ENCODE peak calls at places on chromosomes 6 and 20, in five cellular contexts. One of them, this sample, is unnamed. For H3K36me3, the result is how much of the 10 kb centered on the place peaks cover.

GRCh38 chr20:36573798-36574277 is 441 bp downstream of the TGIF2 start:
- DNase-seq in hepatocyte: no peak
- DNase-seq in cardiac muscle cell: no peak
- DNase-seq in CD8-positive, alpha-beta T cell: peak
- DNase-seq in endothelial cell of umbilical vein: peak
- DNase-seq in this sample: peak

GRCh38 chr6:65072500-65072899 is 634.5 kb downstream of the EYS start:
- DNase-seq in hepatocyte: no peak
- DNase-seq in cardiac muscle cell: no peak
- DNase-seq in CD8-positive, alpha-beta T cell: no peak
- DNase-seq in endothelial cell of umbilical vein: no peak
- DNase-seq in this sample: no peak

GRCh38 chr6:88780714-88781389 is 182.6 kb downstream of the RNGTT start:
- DNase-seq in hepatocyte: peak
- DNase-seq in cardiac muscle cell: peak
- DNase-seq in CD8-positive, alpha-beta T cell: peak
- DNase-seq in endothelial cell of umbilical vein: peak
- DNase-seq in this sample: peak

GRCh38 chr6:130975325-130975724 is 87.7 kb downstream of the EPB41L2 start:
- DNase-seq in hepatocyte: no peak
- DNase-seq in cardiac muscle cell: no peak
- DNase-seq in CD8-positive, alpha-beta T cell: no peak
- DNase-seq in endothelial cell of umbilical vein: no peak
- DNase-seq in this sample: no peak

GRCh38 chr6:36493859-36494258 is 51.1 kb downstream of the KCTD20 start:
- DNase-seq in hepatocyte: no peak
- DNase-seq in cardiac muscle cell: no peak
- DNase-seq in CD8-positive, alpha-beta T cell: no peak
- DNase-seq in endothelial cell of umbilical vein: no peak
- DNase-seq in this sample: no peak

GRCh38 chr6:51541847-51542246 is 545.6 kb downstream of the PKHD1 start:
- DNase-seq in hepatocyte: peak
- DNase-seq in cardiac muscle cell: no peak
- DNase-seq in CD8-positive, alpha-beta T cell: no peak
- DNase-seq in endothelial cell of umbilical vein: no peak
- DNase-seq in this sample: no peak

GRCh38 chr6:96520039-96520850 is 1.4 kb upstream of the UFL1 start:
- DNase-seq in hepatocyte: peak
- DNase-seq in cardiac muscle cell: no peak
- DNase-seq in CD8-positive, alpha-beta T cell: no peak
- DNase-seq in endothelial cell of umbilical vein: peak
- DNase-seq in this sample: no peak

GRCh38 chr6:166143011-166143410 is 24.6 kb downstream of the TBXT start:
- DNase-seq in hepatocyte: no peak
- DNase-seq in cardiac muscle cell: no peak
- DNase-seq in CD8-positive, alpha-beta T cell: no peak
- DNase-seq in endothelial cell of umbilical vein: no peak
- DNase-seq in this sample: no peak

GRCh38 chr6:105974981-105975380 is 111.2 kb upstream of the PRDM1 start:
- DNase-seq in hepatocyte: no peak
- DNase-seq in cardiac muscle cell: no peak
- DNase-seq in CD8-positive, alpha-beta T cell: no peak
- DNase-seq in endothelial cell of umbilical vein: no peak
- DNase-seq in this sample: no peak

GRCh38 chr20:45368221-45368980 is 5.4 kb downstream of the SYS1 start:
- DNase-seq in hepatocyte: no peak
- DNase-seq in cardiac muscle cell: no peak
- DNase-seq in CD8-positive, alpha-beta T cell: peak
- DNase-seq in endothelial cell of umbilical vein: no peak
- DNase-seq in this sample: no peak

GRCh38 chr6:80331522-80331921 is 225.1 kb downstream of the BCKDHB start:
- DNase-seq in hepatocyte: no peak
- DNase-seq in cardiac muscle cell: no peak
- DNase-seq in CD8-positive, alpha-beta T cell: no peak
- DNase-seq in endothelial cell of umbilical vein: no peak
- DNase-seq in this sample: no peak

GRCh38 chr6:16674666-16675392 is 86.4 kb downstream of the ATXN1 start:
- DNase-seq in hepatocyte: no peak
- DNase-seq in cardiac muscle cell: no peak
- DNase-seq in CD8-positive, alpha-beta T cell: no peak
- DNase-seq in endothelial cell of umbilical vein: peak
- DNase-seq in this sample: no peak

GRCh38 chr6:44697333-44697732 is 309.8 kb downstream of the CDC5L start:
- DNase-seq in hepatocyte: no peak
- DNase-seq in cardiac muscle cell: no peak
- DNase-seq in CD8-positive, alpha-beta T cell: no peak
- DNase-seq in endothelial cell of umbilical vein: no peak
- DNase-seq in this sample: no peak

GRCh38 chr20:19817017-19817416 is 59.0 kb downstream of the RIN2 start:
- DNase-seq in hepatocyte: no peak
- DNase-seq in cardiac muscle cell: no peak
- DNase-seq in CD8-positive, alpha-beta T cell: no peak
- DNase-seq in endothelial cell of umbilical vein: peak
- DNase-seq in this sample: no peak

GRCh38 chr6:35765739-35766138 is 10.7 kb upstream of the CLPSL2 start:
- DNase-seq in hepatocyte: no peak
- DNase-seq in cardiac muscle cell: no peak
- DNase-seq in CD8-positive, alpha-beta T cell: no peak
- DNase-seq in endothelial cell of umbilical vein: no peak
- DNase-seq in this sample: no peak

GRCh38 chr6:20533746-20534294 is 437 bp upstream of the CDKAL1 start:
- DNase-seq in hepatocyte: no peak
- DNase-seq in cardiac muscle cell: no peak
- DNase-seq in CD8-positive, alpha-beta T cell: no peak
- DNase-seq in endothelial cell of umbilical vein: peak
- DNase-seq in this sample: no peak

GRCh38 chr6:121817141-121817540 is 381.7 kb downstream of the GJA1 start:
- DNase-seq in hepatocyte: no peak
- DNase-seq in cardiac muscle cell: no peak
- DNase-seq in CD8-positive, alpha-beta T cell: no peak
- DNase-seq in endothelial cell of umbilical vein: no peak
- DNase-seq in this sample: no peak

GRCh38 chr6:25137497-25137896 is 141.7 kb upstream of the CARMIL1 start:
- DNase-seq in hepatocyte: no peak
- DNase-seq in cardiac muscle cell: no peak
- DNase-seq in CD8-positive, alpha-beta T cell: no peak
- DNase-seq in endothelial cell of umbilical vein: peak
- DNase-seq in this sample: no peak

GRCh38 chr6:136158398-136158797 is 91.7 kb downstream of the MTFR2 start:
- DNase-seq in hepatocyte: peak
- DNase-seq in cardiac muscle cell: peak
- DNase-seq in CD8-positive, alpha-beta T cell: no peak
- DNase-seq in endothelial cell of umbilical vein: peak
- DNase-seq in this sample: no peak

GRCh38 chr20:4711511-4711910 is 10.2 kb upstream of the PRND start:
- DNase-seq in hepatocyte: no peak
- DNase-seq in cardiac muscle cell: no peak
- DNase-seq in CD8-positive, alpha-beta T cell: no peak
- DNase-seq in endothelial cell of umbilical vein: no peak
- DNase-seq in this sample: no peak

GRCh38 chr6:1075880-1076279 is 236.0 kb upstream of the FOXQ1 start:
- DNase-seq in hepatocyte: no peak
- DNase-seq in cardiac muscle cell: no peak
- DNase-seq in CD8-positive, alpha-beta T cell: no peak
- DNase-seq in endothelial cell of umbilical vein: no peak
- DNase-seq in this sample: no peak

GRCh38 chr20:51966296-51966971 is 164.1 kb upstream of the SALL4 start:
- DNase-seq in hepatocyte: peak
- DNase-seq in cardiac muscle cell: peak
- DNase-seq in CD8-positive, alpha-beta T cell: no peak
- DNase-seq in endothelial cell of umbilical vein: peak
- DNase-seq in this sample: no peak

GRCh38 chr6:43644940-43645612 is at the start of gene RSPH9:
- DNase-seq in hepatocyte: peak
- DNase-seq in cardiac muscle cell: peak
- DNase-seq in CD8-positive, alpha-beta T cell: peak
- DNase-seq in endothelial cell of umbilical vein: peak
- DNase-seq in this sample: peak

GRCh38 chr6:32415521-32416019 is 8.6 kb upstream of the BTNL2 start:
- DNase-seq in hepatocyte: peak
- DNase-seq in cardiac muscle cell: peak
- DNase-seq in CD8-positive, alpha-beta T cell: peak
- DNase-seq in endothelial cell of umbilical vein: peak
- DNase-seq in this sample: peak

GRCh38 chr6:119333707-119334295 is 15.8 kb downstream of the MAN1A1 start:
- DNase-seq in hepatocyte: no peak
- DNase-seq in cardiac muscle cell: no peak
- DNase-seq in CD8-positive, alpha-beta T cell: no peak
- DNase-seq in endothelial cell of umbilical vein: no peak
- DNase-seq in this sample: no peak

GRCh38 chr6:150600302-150601017 is 775 bp downstream of the PLEKHG1 start:
- DNase-seq in hepatocyte: peak
- DNase-seq in cardiac muscle cell: peak
- DNase-seq in CD8-positive, alpha-beta T cell: peak
- DNase-seq in endothelial cell of umbilical vein: peak
- DNase-seq in this sample: peak

GRCh38 chr20:35034150-35034549 is 58.5 kb downstream of the TRPC4AP start:
- DNase-seq in hepatocyte: no peak
- DNase-seq in cardiac muscle cell: no peak
- DNase-seq in CD8-positive, alpha-beta T cell: no peak
- DNase-seq in endothelial cell of umbilical vein: no peak
- DNase-seq in this sample: no peak

GRCh38 chr6:100663219-100663863 is 198.6 kb upstream of the SIM1 start:
- DNase-seq in hepatocyte: peak
- DNase-seq in cardiac muscle cell: no peak
- DNase-seq in CD8-positive, alpha-beta T cell: no peak
- DNase-seq in endothelial cell of umbilical vein: peak
- DNase-seq in this sample: no peak

GRCh38 chr20:59006864-59007757 is at the start of gene CTSZ:
- DNase-seq in hepatocyte: peak
- DNase-seq in cardiac muscle cell: peak
- DNase-seq in CD8-positive, alpha-beta T cell: no peak
- DNase-seq in endothelial cell of umbilical vein: peak
- DNase-seq in this sample: peak

GRCh38 chr20:64037498-64038213 is 1.7 kb downstream of the C20orf204 start:
- DNase-seq in hepatocyte: no peak
- DNase-seq in cardiac muscle cell: no peak
- DNase-seq in CD8-positive, alpha-beta T cell: no peak
- DNase-seq in endothelial cell of umbilical vein: no peak
- DNase-seq in this sample: no peak

GRCh38 chr6:80132942-80133517 is 26.6 kb downstream of the BCKDHB start:
- DNase-seq in hepatocyte: peak
- DNase-seq in cardiac muscle cell: peak
- DNase-seq in CD8-positive, alpha-beta T cell: peak
- DNase-seq in endothelial cell of umbilical vein: peak
- DNase-seq in this sample: peak

GRCh38 chr6:129683606-129684322 is 26.2 kb downstream of the ARHGAP18 start:
- DNase-seq in hepatocyte: peak
- DNase-seq in cardiac muscle cell: no peak
- DNase-seq in CD8-positive, alpha-beta T cell: peak
- DNase-seq in endothelial cell of umbilical vein: peak
- DNase-seq in this sample: peak

GRCh38 chr6:84228198-84228543 is 728 bp upstream of the CEP162 start:
- DNase-seq in hepatocyte: no peak
- DNase-seq in cardiac muscle cell: no peak
- DNase-seq in CD8-positive, alpha-beta T cell: no peak
- DNase-seq in endothelial cell of umbilical vein: no peak
- DNase-seq in this sample: no peak
- TF ChIP-seq CTCF in hepatocyte: no peak
- TF ChIP-seq CTCF in cardiac muscle cell: no peak
- TF ChIP-seq CTCF in CD8-positive, alpha-beta T cell: no peak
- TF ChIP-seq CTCF in endothelial cell of umbilical vein: no peak
- TF ChIP-seq CTCF in this sample: peak

DNA sequence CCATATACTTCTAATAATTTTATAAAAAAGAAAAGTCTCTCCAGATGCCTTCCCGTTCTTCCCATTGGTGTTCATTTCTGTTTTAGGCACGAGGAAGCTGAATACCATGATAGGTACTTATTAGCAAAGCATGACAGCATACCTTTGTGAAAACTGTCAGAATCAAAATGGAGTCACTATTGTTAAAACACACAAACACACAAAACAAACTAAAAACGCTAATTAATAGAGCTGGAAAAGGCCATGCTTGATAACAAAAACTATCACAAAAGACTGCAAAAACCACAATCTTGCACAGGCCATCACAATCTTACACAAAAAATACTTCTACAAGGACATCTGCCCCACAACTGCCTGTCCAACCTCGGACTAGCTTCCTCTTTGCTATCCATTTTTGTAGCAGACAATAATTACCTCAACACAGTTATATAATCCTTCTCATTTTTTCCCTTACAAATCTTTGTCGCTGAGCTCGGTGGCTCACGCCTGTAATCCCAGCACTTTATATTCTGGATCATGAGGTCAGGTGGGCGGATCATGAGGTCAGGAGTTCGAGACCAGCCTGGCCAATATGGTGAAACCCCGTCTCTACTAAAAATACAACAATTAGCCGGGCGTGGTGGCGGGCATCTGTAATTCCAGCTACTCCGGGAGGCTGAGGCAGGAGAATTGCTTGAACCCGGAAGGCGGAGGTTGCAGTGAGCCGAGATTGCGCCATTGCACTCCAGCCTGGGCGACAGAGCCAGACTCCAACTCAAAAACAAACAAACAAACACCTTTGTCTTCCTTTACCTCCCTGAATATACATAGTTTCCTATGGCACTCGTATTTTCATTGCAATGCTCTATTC is 3.2 kb upstream of the ABT1 start:
- DNase-seq in hepatocyte: no peak
- DNase-seq in cardiac muscle cell: no peak
- DNase-seq in CD8-positive, alpha-beta T cell: no peak
- DNase-seq in endothelial cell of umbilical vein: no peak
- DNase-seq in this sample: no peak
- H3K4me3 ChIP-seq in hepatocyte: no peak
- H3K4me3 ChIP-seq in cardiac muscle cell: no peak
- H3K4me3 ChIP-seq in CD8-positive, alpha-beta T cell: no peak
- H3K4me3 ChIP-seq in endothelial cell of umbilical vein: no peak
- H3K4me3 ChIP-seq in this sample: no peak

DNA sequence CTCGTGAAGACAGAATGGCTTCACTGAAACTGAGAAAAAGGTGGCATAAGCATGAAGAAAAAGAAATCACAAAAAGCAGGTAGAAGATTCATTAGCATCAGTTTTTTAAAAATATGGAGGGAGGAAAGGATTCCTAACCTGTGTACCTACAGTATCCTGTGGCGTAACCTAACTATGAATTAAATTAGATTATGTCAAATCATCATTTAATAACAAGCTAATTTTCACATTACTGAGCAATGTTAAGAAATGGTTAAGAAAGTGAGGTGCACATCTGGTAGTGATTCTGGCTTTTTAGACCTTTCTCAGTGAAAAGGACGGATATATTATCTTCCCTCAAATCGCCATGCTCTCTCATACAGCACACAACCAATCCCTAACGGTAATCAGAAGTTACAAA is 12.5 kb downstream of the CD164 start:
- DNase-seq in hepatocyte: no peak
- DNase-seq in cardiac muscle cell: no peak
- DNase-seq in CD8-positive, alpha-beta T cell: no peak
- DNase-seq in endothelial cell of umbilical vein: no peak
- DNase-seq in this sample: no peak
- H3K36me3 ChIP-seq in hepatocyte: under half
- H3K36me3 ChIP-seq in cardiac muscle cell: half or more
- H3K36me3 ChIP-seq in CD8-positive, alpha-beta T cell: under half
- H3K36me3 ChIP-seq in endothelial cell of umbilical vein: under half
- H3K36me3 ChIP-seq in this sample: under half

DNA sequence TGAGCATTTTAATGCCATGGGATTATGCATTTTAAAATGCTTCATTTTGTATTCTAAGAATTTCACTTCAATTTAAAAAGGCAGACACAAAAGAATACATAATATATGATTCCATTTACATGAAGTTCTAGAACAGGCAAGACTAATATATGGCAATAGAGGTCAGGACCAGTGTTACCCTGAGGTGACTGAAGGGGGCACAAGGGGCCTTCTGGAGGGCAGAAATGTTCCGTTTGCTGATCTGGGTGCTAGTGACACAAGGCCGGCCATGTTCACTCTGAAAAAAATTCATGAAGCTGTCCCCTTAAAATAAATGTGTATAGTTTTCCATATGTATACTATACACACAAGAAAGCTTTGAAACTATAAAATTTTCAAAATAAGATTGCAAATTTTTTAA is 28.5 kb downstream of the TASP1 start:
- DNase-seq in hepatocyte: peak
- DNase-seq in cardiac muscle cell: peak
- DNase-seq in CD8-positive, alpha-beta T cell: no peak
- DNase-seq in endothelial cell of umbilical vein: no peak
- DNase-seq in this sample: no peak
- TF ChIP-seq CTCF in hepatocyte: no peak
- TF ChIP-seq CTCF in cardiac muscle cell: no peak
- TF ChIP-seq CTCF in CD8-positive, alpha-beta T cell: peak
- TF ChIP-seq CTCF in endothelial cell of umbilical vein: no peak
- TF ChIP-seq CTCF in this sample: no peak